ENCODE peak calls at places on chromosomes 16 and 17, in four cellular contexts. E, M, H and R are unnamed samples.

GRCh38 chr16:87806246-87806607 is 40.4 kb upstream of the KLHDC4 start:
- DNase-seq in E (no peak), M (no peak), H (no peak), R (no peak)

GRCh38 chr17:62705781-62706597 is 78.5 kb downstream of the MRC2 start:
- DNase-seq in E (no peak), M (peak; percentile 25), H (no peak), R (no peak)

GRCh38 chr16:30927789-30928378 is 4.5 kb downstream of the FBXL19 start:
- DNase-seq in E (no peak), M (peak; percentile 61), H (peak; percentile 95), R (no peak)

GRCh38 chr17:19937522-19937921 is 40.1 kb downstream of the AKAP10 start:
- DNase-seq in E (no peak), M (no peak), H (no peak), R (no peak)

GRCh38 chr16:48877946-48878345 is 268.0 kb upstream of the N4BP1 start:
- DNase-seq in E (no peak), M (no peak), H (no peak), R (no peak)

GRCh38 chr16:86846136-86846535 is 267.8 kb downstream of the FOXL1 start:
- DNase-seq in E (no peak), M (no peak), H (no peak), R (no peak)

GRCh38 chr17:8048236-8048635 is 9.4 kb downstream of the ALOX15B start:
- DNase-seq in E (no peak), M (no peak), H (no peak), R (no peak)

GRCh38 chr17:69492410-69493071 is 78.0 kb downstream of the MAP2K6 start:
- DNase-seq in E (no peak), M (no peak), H (peak; percentile 42), R (no peak)

GRCh38 chr17:18031955-18032354 is 7.0 kb downstream of the ATPAF2 start:
- DNase-seq in E (no peak), M (no peak), H (no peak), R (no peak)

GRCh38 chr17:1752425-1752941 is 9.4 kb upstream of the SERPINF1 start:
- DNase-seq in E (no peak), M (peak; percentile 67), H (no peak), R (peak; percentile 73)

GRCh38 chr17:80792373-80792781 is 199.3 kb upstream of the CHMP6 start:
- DNase-seq in E (no peak), M (no peak), H (no peak), R (no peak)

GRCh38 chr16:81831722-81832126 is 52.6 kb downstream of the PLCG2 start:
- DNase-seq in E (peak; percentile 76), M (no peak), H (no peak), R (peak; percentile 94)

GRCh38 chr17:79535728-79536025 is 75.2 kb downstream of the RBFOX3 start:
- DNase-seq in E (no peak), M (no peak), H (no peak), R (no peak)

GRCh38 chr16:1146409-1146808 is 6.5 kb upstream of the CACNA1H start:
- DNase-seq in E (no peak), M (no peak), H (no peak), R (no peak)

GRCh38 chr16:88428616-88429386 is 24.3 kb upstream of the ZFPM1 start:
- DNase-seq in E (no peak), M (no peak), H (no peak), R (no peak)

GRCh38 chr17:67491009-67491677 is 114.1 kb downstream of the PITPNC1 start:
- DNase-seq in E (peak; percentile 93), M (peak; percentile 99), H (peak; percentile 89), R (peak; percentile 53)

GRCh38 chr17:47203984-47204721 is 5.0 kb upstream of the MYL4 start:
- DNase-seq in E (no peak), M (no peak), H (no peak), R (no peak)

GRCh38 chr16:64412578-64413280 is 709.1 kb downstream of the CDH11 start:
- DNase-seq in E (no peak), M (no peak), H (no peak), R (no peak)

GRCh38 chr17:41977991-41978390 is 11.4 kb downstream of the CNP start:
- DNase-seq in E (no peak), M (peak; percentile 31), H (no peak), R (no peak)

GRCh38 chr16:89452925-89453324 is 37.4 kb downstream of the ANKRD11 start:
- DNase-seq in E (no peak), M (no peak), H (no peak), R (no peak)

GRCh38 chr17:13728751-13729150 is 127.0 kb upstream of the HS3ST3A1 start:
- DNase-seq in E (no peak), M (no peak), H (no peak), R (no peak)

GRCh38 chr17:39751016-39751543 is 13.3 kb downstream of the GRB7 start:
- DNase-seq in E (no peak), M (no peak), H (no peak), R (no peak)

GRCh38 chr16:56684256-56684925 is 2.1 kb downstream of the MT1X start:
- DNase-seq in E (no peak), M (no peak), H (no peak), R (no peak)

GRCh38 chr16:66973716-66974115 is 12.7 kb downstream of the CES3 start:
- DNase-seq in E (no peak), M (no peak), H (no peak), R (no peak)

GRCh38 chr16:11495066-11495407 is 91.7 kb downstream of the LITAF start:
- DNase-seq in E (no peak), M (no peak), H (peak; percentile 60), R (no peak)

GRCh38 chr17:36907407-36907806 is 29.9 kb upstream of the LHX1 start:
- DNase-seq in E (no peak), M (no peak), H (no peak), R (no peak)

GRCh38 chr16:55552621-55553020 is 13.9 kb upstream of the CAPNS2 start:
- DNase-seq in E (no peak), M (no peak), H (no peak), R (no peak)

GRCh38 chr16:2795714-2796143 is 2.5 kb upstream of the PRSS41 start:
- DNase-seq in E (no peak), M (no peak), H (no peak), R (no peak)

GRCh38 chr16:57186630-57187507 is 740 bp downstream of the RSPRY1 start:
- DNase-seq in E (no peak), M (peak; percentile 29), H (peak; percentile 32), R (no peak)

GRCh38 chr17:2683912-2684311 is 27.7 kb downstream of the CLUH start:
- DNase-seq in E (no peak), M (no peak), H (no peak), R (no peak)

GRCh38 chr16:22302776-22303363 is 5.7 kb downstream of the POLR3E start:
- DNase-seq in E (no peak), M (no peak), H (no peak), R (no peak)

GRCh38 chr16:57867000-57867561 is 64.8 kb upstream of the KIFC3 start:
- DNase-seq in E (no peak), M (no peak), H (no peak), R (no peak)

GRCh38 chr17:82152556-82153294 is 54.7 kb upstream of the FASN start:
- DNase-seq in E (no peak), M (peak; percentile 34), H (no peak), R (no peak)

GRCh38 chr16:66378739-66379570 is 12.5 kb downstream of the CDH5 start:
- DNase-seq in E (no peak), M (no peak), H (no peak), R (no peak)

GRCh38 chr17:50946891-50947843 is 81.0 kb upstream of the TOB1 start:
- DNase-seq in E (no peak), M (no peak), H (no peak), R (no peak)

GRCh38 chr17:61794792-61795191 is 68.5 kb downstream of the BRIP1 start:
- DNase-seq in E (no peak), M (no peak), H (no peak), R (no peak)

GRCh38 chr17:7439462-7440112 is at the start of gene FGF11:
- DNase-seq in E (no peak), M (no peak), H (peak; percentile 60), R (no peak)

GRCh38 chr17:218711-219110 is 37.3 kb upstream of the DOC2B start:
- DNase-seq in E (no peak), M (peak; percentile 0), H (no peak), R (no peak)

DNA sequence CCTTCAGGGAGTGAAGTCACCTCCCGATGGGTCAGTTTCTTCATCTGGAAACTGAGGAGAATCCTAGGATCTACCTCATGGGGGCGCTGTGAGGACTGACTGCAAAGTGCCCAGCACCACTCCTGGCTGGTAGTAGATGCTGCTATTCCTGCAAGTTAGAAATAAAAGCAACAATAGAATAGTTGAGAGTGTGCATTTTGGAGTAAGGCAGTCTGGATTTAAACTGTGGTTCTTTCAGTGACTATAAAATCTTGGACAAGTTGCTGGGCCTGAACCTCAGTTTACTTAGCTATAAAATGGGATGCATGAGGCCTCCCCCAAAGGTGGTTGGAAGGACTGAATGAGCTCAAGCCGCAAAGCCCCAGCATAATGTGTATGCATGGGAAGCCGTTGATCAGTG is 70.6 kb downstream of the CYB5B start:
- DNase-seq in E (no peak), M (no peak), H (no peak), R (peak; percentile 54)
- TF ChIP-seq CTCF in E (no peak), M (no peak), H (peak; percentile 48), R (peak; percentile 72)

GRCh38 chr17:65259281-65259680 is 122.1 kb downstream of the RGS9 start:
- DNase-seq in E (no peak), M (no peak), H (no peak), R (no peak)

GRCh38 chr17:65265276-65265675 is 128.1 kb downstream of the RGS9 start:
- DNase-seq in E (no peak), M (no peak), H (no peak), R (no peak)

GRCh38 chr17:65261682-65262636 is 124.8 kb downstream of the RGS9 start:
- DNase-seq in E (no peak), M (no peak), H (no peak), R (no peak)

GRCh38 chr17:65260626-65261025 is 123.5 kb downstream of the RGS9 start:
- DNase-seq in E (no peak), M (no peak), H (no peak), R (no peak)

DNA sequence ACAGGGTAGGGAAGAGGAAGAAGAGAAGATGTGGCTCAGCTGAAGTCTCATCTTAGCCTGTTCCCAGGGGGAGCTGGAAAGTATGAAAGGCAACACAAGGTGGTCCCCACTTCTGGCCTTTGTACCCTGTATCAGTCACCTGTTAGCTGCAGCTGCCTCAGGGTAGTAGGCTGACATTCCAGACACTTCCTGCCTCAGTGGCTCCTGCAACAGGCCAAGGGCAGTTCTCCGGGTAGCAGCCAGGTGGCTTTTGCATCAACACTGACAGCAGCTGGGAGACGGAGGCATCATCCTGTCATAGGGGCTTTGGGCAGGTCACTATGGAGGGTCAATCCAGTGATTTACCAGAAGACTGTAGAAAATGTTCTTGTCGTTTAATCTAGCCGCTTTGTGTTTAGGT is 124.0 kb downstream of the RGS9 start:
- DNase-seq in E (no peak), M (no peak), H (no peak), R (no peak)
- TF ChIP-seq CTCF in E (no peak), M (no peak), H (no peak), R (no peak)

GRCh38 chr17:78293896-78294295 is 62.5 kb downstream of the TMEM235 start:
- DNase-seq in E (no peak), M (no peak), H (no peak), R (no peak)
- TF ChIP-seq CTCF in E (no peak), M (no peak), H (no peak), R (no peak)

GRCh38 chr17:9788582-9788981 is 2.8 kb downstream of the DHRS7C start:
- DNase-seq in E (no peak), M (no peak), H (no peak), R (no peak)
- TF ChIP-seq CTCF in E (no peak), M (no peak), H (no peak), R (no peak)

GRCh38 chr17:58215685-58216084 is 3.4 kb downstream of the MKS1 start:
- DNase-seq in E (no peak), M (no peak), H (peak; percentile 22), R (no peak)
- TF ChIP-seq CTCF in E (no peak), M (no peak), H (no peak), R (no peak)